ENCODE peak calls at places on chromosomes 1 and 21, in nine cellular contexts. Z is NCI-H2081; K is left colon; M is activated T-cell treated with anti-CD3 and anti-CD28 coated beads, Interleukin-2, amount 50 U/mL, for 72 hours; Y is stimulated activated CD8-positive, alpha-beta memory T cell treated with anti-CD3 and anti-CD28 coated beads, Interleukin-2, amount 100 ng/mL, for 48 hours; X is activated CD4-positive, alpha-beta T cell treated with anti-CD3 and anti-CD28 coated beads for 24 hours; C is retinal pigment epithelial cell; T is nephron progenitor cell; D is NAMALWA. N is an unnamed sample.

GRCh38 chr1:211732276-211732571 is 56.8 kb upstream of the NEK2 start:
- DNase-seq in Z (no peak), K (no peak), M (no peak), Y (no peak), X (no peak), C (no peak), T (no peak), D (no peak), N (no peak)

GRCh38 chr1:192668434-192668983 is 32.6 kb downstream of the RGS13 start:
- DNase-seq in Z (no peak), K (peak), M (no peak), Y (no peak), X (no peak), C (no peak), T (no peak), D (no peak), N (no peak)

GRCh38 chr1:99004270-99005141 is at the start of gene PLPPR5:
- DNase-seq in Z (peak), K (no peak), M (peak), Y (no peak), X (no peak), C (no peak), T (peak), D (no peak), N (no peak)

GRCh38 chr1:168135982-168136708 is 585 bp downstream of the GPR161 start:
- DNase-seq in Z (no peak), K (peak), M (peak), Y (no peak), X (no peak), C (no peak), T (peak), D (no peak), N (no peak)

GRCh38 chr1:2805801-2806430 is 4.4 kb upstream of the TTC34 start:
- DNase-seq in Z (no peak), K (no peak), M (no peak), Y (no peak), X (no peak), C (no peak), T (no peak), D (no peak), N (no peak)

GRCh38 chr1:59898927-59899326 is 27.6 kb downstream of the CYP2J2 start:
- DNase-seq in Z (no peak), K (no peak), M (no peak), Y (no peak), X (no peak), C (peak), T (no peak), D (no peak), N (no peak)

GRCh38 chr1:200221614-200222282 is 188.1 kb downstream of the ZNF281 start:
- DNase-seq in Z (no peak), K (no peak), M (no peak), Y (no peak), X (no peak), C (no peak), T (no peak), D (no peak), N (no peak)

GRCh38 chr1:42529724-42530161 is 66.7 kb downstream of the CCDC30 start:
- DNase-seq in Z (no peak), K (no peak), M (peak), Y (no peak), X (no peak), C (no peak), T (no peak), D (peak), N (no peak)

GRCh38 chr1:201925961-201926585 is 20.3 kb downstream of the LMOD1 start:
- DNase-seq in Z (no peak), K (no peak), M (no peak), Y (no peak), X (no peak), C (no peak), T (no peak), D (no peak), N (no peak)

GRCh38 chr1:237309595-237310118 is 267.7 kb downstream of the RYR2 start:
- DNase-seq in Z (no peak), K (no peak), M (no peak), Y (no peak), X (no peak), C (no peak), T (no peak), D (no peak), N (no peak)

GRCh38 chr1:236015539-236015938 is 49.4 kb downstream of the NID1 start:
- DNase-seq in Z (no peak), K (no peak), M (no peak), Y (no peak), X (no peak), C (no peak), T (no peak), D (no peak), N (no peak)

GRCh38 chr1:184367427-184368038 is 19.3 kb upstream of the C1orf21 start:
- DNase-seq in Z (no peak), K (no peak), M (no peak), Y (no peak), X (no peak), C (no peak), T (no peak), D (no peak), N (no peak)

GRCh38 chr21:14523234-14523633 is 22.9 kb downstream of the SAMSN1 start:
- DNase-seq in Z (no peak), K (peak), M (peak), Y (peak), X (peak), C (no peak), T (no peak), D (peak), N (no peak)

GRCh38 chr1:60847855-60848582 is 234.3 kb upstream of the NFIA start:
- DNase-seq in Z (no peak), K (no peak), M (no peak), Y (no peak), X (no peak), C (no peak), T (no peak), D (no peak), N (no peak)

GRCh38 chr21:31753949-31754348 is 22.0 kb upstream of the SCAF4 start:
- DNase-seq in Z (no peak), K (no peak), M (no peak), Y (no peak), X (no peak), C (no peak), T (no peak), D (no peak), N (no peak)

GRCh38 chr1:204065174-204065985 is 7.5 kb upstream of the SOX13 start:
- DNase-seq in Z (no peak), K (peak), M (no peak), Y (no peak), X (no peak), C (no peak), T (no peak), D (no peak), N (no peak)

GRCh38 chr1:33849206-33849605 is 14.7 kb upstream of the HMGB4 start:
- DNase-seq in Z (no peak), K (no peak), M (no peak), Y (no peak), X (no peak), C (no peak), T (no peak), D (no peak), N (no peak)

GRCh38 chr1:3597599-3597964 is 13.7 kb downstream of the MEGF6 start:
- DNase-seq in Z (no peak), K (no peak), M (no peak), Y (no peak), X (no peak), C (no peak), T (no peak), D (no peak), N (no peak)

N was measured in T follicular helper cell.